ENCODE peak calls at places on chromosomes 2 and 18, in four cellular contexts. One of them, this sample, is unnamed.

GRCh38 chr2:177338177-177338721 is 54.3 kb upstream of the AGPS start:
- DNase-seq in mesenchymal stem cell: peak
- DNase-seq in colonic mucosa: no peak
- DNase-seq in NCI-H524: no peak
- DNase-seq in this sample: no peak

GRCh38 chr18:54647176-54647575 is 56.1 kb downstream of the DYNAP start:
- DNase-seq in mesenchymal stem cell: peak
- DNase-seq in colonic mucosa: peak
- DNase-seq in NCI-H524: peak
- DNase-seq in this sample: no peak

GRCh38 chr2:230864605-230865323 is at the start of gene ITM2C:
- DNase-seq in mesenchymal stem cell: peak
- DNase-seq in colonic mucosa: peak
- DNase-seq in NCI-H524: peak
- DNase-seq in this sample: peak

GRCh38 chr18:50398099-50398498 is 23.3 kb downstream of the SKA1 start:
- DNase-seq in mesenchymal stem cell: no peak
- DNase-seq in colonic mucosa: no peak
- DNase-seq in NCI-H524: no peak
- DNase-seq in this sample: no peak

GRCh38 chr2:190603374-190603773 is 45.5 kb upstream of the NAB1 start:
- DNase-seq in mesenchymal stem cell: no peak
- DNase-seq in colonic mucosa: no peak
- DNase-seq in NCI-H524: no peak
- DNase-seq in this sample: no peak

GRCh38 chr18:31610841-31611240 is 19.2 kb downstream of the TTR start:
- DNase-seq in mesenchymal stem cell: peak
- DNase-seq in colonic mucosa: peak
- DNase-seq in NCI-H524: peak
- DNase-seq in this sample: no peak

GRCh38 chr2:241063587-241063986 is 38.5 kb downstream of the MTERF4 start:
- DNase-seq in mesenchymal stem cell: no peak
- DNase-seq in colonic mucosa: peak
- DNase-seq in NCI-H524: peak
- DNase-seq in this sample: no peak

GRCh38 chr18:63299837-63300787 is 19.5 kb downstream of the BCL2 start:
- DNase-seq in mesenchymal stem cell: peak
- DNase-seq in colonic mucosa: no peak
- DNase-seq in NCI-H524: no peak
- DNase-seq in this sample: no peak

GRCh38 chr2:141199711-141200110 is 931.1 kb downstream of the LRP1B start:
- DNase-seq in mesenchymal stem cell: no peak
- DNase-seq in colonic mucosa: no peak
- DNase-seq in NCI-H524: no peak
- DNase-seq in this sample: no peak

GRCh38 chr2:58341047-58341446 is 99.9 kb upstream of the FANCL start:
- DNase-seq in mesenchymal stem cell: no peak
- DNase-seq in colonic mucosa: no peak
- DNase-seq in NCI-H524: no peak
- DNase-seq in this sample: no peak

GRCh38 chr18:49486617-49486958 is 446 bp downstream of the C18orf32 start:
- DNase-seq in mesenchymal stem cell: no peak
- DNase-seq in colonic mucosa: no peak
- DNase-seq in NCI-H524: peak
- DNase-seq in this sample: no peak

GRCh38 chr18:32771169-32771751 is 1.6 kb downstream of the KLHL14 start:
- DNase-seq in mesenchymal stem cell: peak
- DNase-seq in colonic mucosa: peak
- DNase-seq in NCI-H524: peak
- DNase-seq in this sample: no peak

GRCh38 chr2:41598161-41598894 is 449.5 kb upstream of the PKDCC start:
- DNase-seq in mesenchymal stem cell: no peak
- DNase-seq in colonic mucosa: no peak
- DNase-seq in NCI-H524: no peak
- DNase-seq in this sample: no peak

GRCh38 chr18:48566588-48566987 is 27.8 kb downstream of the CTIF start:
- DNase-seq in mesenchymal stem cell: peak
- DNase-seq in colonic mucosa: no peak
- DNase-seq in NCI-H524: no peak
- DNase-seq in this sample: no peak

GRCh38 chr2:25286025-25286400 is 55.7 kb downstream of the DNMT3A start:
- DNase-seq in mesenchymal stem cell: no peak
- DNase-seq in colonic mucosa: peak
- DNase-seq in NCI-H524: no peak
- DNase-seq in this sample: no peak

GRCh38 chr18:2330764-2331163 is 240.5 kb downstream of the METTL4 start:
- DNase-seq in mesenchymal stem cell: no peak
- DNase-seq in colonic mucosa: no peak
- DNase-seq in NCI-H524: no peak
- DNase-seq in this sample: no peak

GRCh38 chr2:69464575-69464974 is 27.3 kb upstream of the NFU1 start:
- DNase-seq in mesenchymal stem cell: peak
- DNase-seq in colonic mucosa: no peak
- DNase-seq in NCI-H524: peak
- DNase-seq in this sample: peak

GRCh38 chr2:27442282-27442980 is at the start of gene KRTCAP3:
- DNase-seq in mesenchymal stem cell: peak
- DNase-seq in colonic mucosa: peak
- DNase-seq in NCI-H524: no peak
- DNase-seq in this sample: no peak

GRCh38 chr2:23658466-23658942 is 268.4 kb downstream of the ATAD2B start:
- DNase-seq in mesenchymal stem cell: peak
- DNase-seq in colonic mucosa: peak
- DNase-seq in NCI-H524: no peak
- DNase-seq in this sample: no peak

GRCh38 chr18:31241900-31242409 is 76.0 kb upstream of the DSG1 start:
- DNase-seq in mesenchymal stem cell: peak
- DNase-seq in colonic mucosa: peak
- DNase-seq in NCI-H524: no peak
- DNase-seq in this sample: no peak

GRCh38 chr2:55118643-55119065 is 68.4 kb upstream of the RTN4 start:
- DNase-seq in mesenchymal stem cell: no peak
- DNase-seq in colonic mucosa: no peak
- DNase-seq in NCI-H524: no peak
- DNase-seq in this sample: no peak

GRCh38 chr18:27008575-27008974 is 143.1 kb upstream of the AQP4 start:
- DNase-seq in mesenchymal stem cell: no peak
- DNase-seq in colonic mucosa: no peak
- DNase-seq in NCI-H524: no peak
- DNase-seq in this sample: no peak

GRCh38 chr2:45009928-45010705 is 865 bp upstream of the SIX2 start:
- DNase-seq in mesenchymal stem cell: peak
- DNase-seq in colonic mucosa: peak
- DNase-seq in NCI-H524: peak
- DNase-seq in this sample: peak

GRCh38 chr2:25265802-25266201 is 75.9 kb downstream of the DNMT3A start:
- DNase-seq in mesenchymal stem cell: no peak
- DNase-seq in colonic mucosa: no peak
- DNase-seq in NCI-H524: no peak
- DNase-seq in this sample: no peak

GRCh38 chr2:58730764-58731487 is 489.8 kb upstream of the FANCL start:
- DNase-seq in mesenchymal stem cell: no peak
- DNase-seq in colonic mucosa: no peak
- DNase-seq in NCI-H524: no peak
- DNase-seq in this sample: no peak

GRCh38 chr2:8432712-8433336 is 249.0 kb upstream of the ID2 start:
- DNase-seq in mesenchymal stem cell: no peak
- DNase-seq in colonic mucosa: no peak
- DNase-seq in NCI-H524: no peak
- DNase-seq in this sample: no peak

GRCh38 chr18:58581265-58581664 is 47.6 kb downstream of the ALPK2 start:
- DNase-seq in mesenchymal stem cell: peak
- DNase-seq in colonic mucosa: no peak
- DNase-seq in NCI-H524: no peak
- DNase-seq in this sample: no peak

GRCh38 chr2:137210039-137210438 is 444.7 kb downstream of the THSD7B start:
- DNase-seq in mesenchymal stem cell: no peak
- DNase-seq in colonic mucosa: no peak
- DNase-seq in NCI-H524: no peak
- DNase-seq in this sample: no peak

GRCh38 chr2:135974036-135974435 is 11.4 kb downstream of the DARS1 start:
- DNase-seq in mesenchymal stem cell: no peak
- DNase-seq in colonic mucosa: no peak
- DNase-seq in NCI-H524: no peak
- DNase-seq in this sample: no peak

GRCh38 chr2:222319576-222320440 is 21.0 kb upstream of the PAX3 start:
- DNase-seq in mesenchymal stem cell: peak
- DNase-seq in colonic mucosa: peak
- DNase-seq in NCI-H524: peak
- DNase-seq in this sample: no peak